ENCODE peak calls at places on chromosomes 1 and 21, in nine cellular contexts. K is A673, T is GM23338, L is neural progenitor cell, H is fibroblast of lung, D is GM23248, N is hepatocyte, J is PC-3, S is mammary epithelial cell. A is an unnamed sample.

GRCh38 chr1:12438349-12438924 is 179.6 kb downstream of the DHRS3 start:
- DNase-seq in K (no peak), T (no peak), L (no peak), H (no peak), D (peak; percentile 58), N (no peak), J (peak; percentile 55), S (peak; percentile 37), A (no peak)

GRCh38 chr21:14095021-14095420 is 115.7 kb downstream of the LIPI start:
- DNase-seq in K (no peak), T (no peak), L (peak; percentile 71), H (no peak), D (no peak), N (no peak), J (no peak), S (no peak), A (no peak)

GRCh38 chr21:33510826-33511225 is 19.3 kb upstream of the DNAJC28 start:
- DNase-seq in K (no peak), T (no peak), L (no peak), H (no peak), D (no peak), N (no peak), J (no peak), S (no peak), A (no peak)

GRCh38 chr1:1183833-1184775 is 10.4 kb downstream of the TTLL10 start:
- DNase-seq in K (no peak), T (peak; percentile 0), L (no peak), H (no peak), D (no peak), N (no peak), J (no peak), S (no peak), A (no peak)

GRCh38 chr1:22212400-22213233 is 69.7 kb upstream of the WNT4 start:
- DNase-seq in K (peak; percentile 10), T (no peak), L (peak; percentile 31), H (no peak), D (no peak), N (no peak), J (no peak), S (no peak), A (no peak)

GRCh38 chr1:201009967-201010645 is 13.4 kb downstream of the KIF21B start:
- DNase-seq in K (no peak), T (peak; percentile 74), L (peak; percentile 85), H (no peak), D (no peak), N (no peak), J (no peak), S (no peak), A (no peak)

GRCh38 chr1:92563457-92564216 is 76.9 kb upstream of the GFI1 start:
- DNase-seq in K (no peak), T (no peak), L (no peak), H (no peak), D (no peak), N (no peak), J (no peak), S (no peak), A (no peak)

GRCh38 chr1:78279051-78279450 is 211.7 kb upstream of the PTGFR start:
- DNase-seq in K (no peak), T (no peak), L (no peak), H (peak; percentile 91), D (peak; percentile 95), N (no peak), J (peak; percentile 49), S (peak; percentile 98), A (no peak)

GRCh38 chr21:30340714-30341573 is 3.5 kb upstream of the KRTAP27-1 start:
- DNase-seq in K (peak; percentile 50), T (peak; percentile 71), L (peak; percentile 52), H (peak; percentile 1), D (peak; percentile 51), N (peak; percentile 56), J (peak; percentile 83), S (peak; percentile 45), A (no peak)

GRCh38 chr1:44029260-44029910 is 1.9 kb downstream of the SLC6A9 start:
- DNase-seq in K (no peak), T (peak; percentile 73), L (no peak), H (no peak), D (peak; percentile 50), N (peak; percentile 67), J (no peak), S (no peak), A (no peak)

GRCh38 chr1:67978988-67979516 is 71.4 kb downstream of the DIRAS3 start:
- DNase-seq in K (no peak), T (no peak), L (no peak), H (peak; percentile 18), D (peak; percentile 86), N (no peak), J (peak; percentile 87), S (peak; percentile 85), A (peak; percentile 10)

GRCh38 chr1:220335668-220336067 is 63.4 kb upstream of the RAB3GAP2 start:
- DNase-seq in K (no peak), T (no peak), L (no peak), H (no peak), D (no peak), N (no peak), J (peak; percentile 42), S (peak; percentile 39), A (no peak)

GRCh38 chr1:43367026-43367903 is 546 bp downstream of the ELOVL1 start:
- DNase-seq in K (peak; percentile 35), T (peak; percentile 63), L (peak; percentile 45), H (no peak), D (peak; percentile 74), N (peak; percentile 56), J (peak; percentile 75), S (peak; percentile 80), A (peak; percentile 37)

DNA sequence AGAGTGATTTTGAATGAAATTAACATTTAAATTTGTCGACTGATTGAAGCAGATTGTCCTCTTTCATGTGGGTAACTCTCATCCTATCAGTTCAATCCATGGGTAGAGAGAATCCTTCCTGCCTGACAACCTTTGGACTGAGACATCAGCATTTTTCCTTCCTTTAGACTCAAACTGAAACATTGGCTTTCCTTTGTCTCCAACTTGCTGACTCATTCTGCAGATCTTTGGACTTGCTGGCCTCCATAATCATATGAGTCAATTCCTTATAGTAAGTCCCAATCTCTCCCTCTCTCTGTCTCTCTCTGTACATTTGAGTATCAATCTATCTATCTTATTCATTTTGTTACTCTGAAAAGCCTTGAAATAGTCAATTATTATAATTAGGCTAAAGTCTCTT is 416.7 kb downstream of the LRRIQ3 start:
- DNase-seq in K (no peak), T (no peak), L (no peak), H (no peak), D (no peak), N (peak; percentile 31), J (peak; percentile 46), S (peak; percentile 35), A (no peak)
- TF ChIP-seq EZH2 in K (no peak), T (no peak), L (no peak), H (no peak), D (no peak), N (no peak), J (no peak), S (no peak), A (no peak)

GRCh38 chr1:25724201-25724600 is 75.8 kb upstream of the SELENON start:
- DNase-seq in K (no peak), T (no peak), L (no peak), H (no peak), D (no peak), N (no peak), J (no peak), S (peak; percentile 68), A (no peak)
- TF ChIP-seq EZH2 in K (no peak), T (no peak), L (no peak), H (no peak), D (no peak), N (no peak), J (no peak), S (no peak), A (no peak)

GRCh38 chr1:204685236-204686006 is at the start of gene LRRN2:
- DNase-seq in K (no peak), T (peak; percentile 47), L (peak; percentile 66), H (no peak), D (peak; percentile 36), N (peak; percentile 37), J (peak; percentile 56), S (no peak), A (no peak)
- TF ChIP-seq EZH2 in K (peak; percentile 43), T (peak; percentile 54), L (no peak), H (peak; percentile 30), D (no peak), N (no peak), J (no peak), S (no peak), A (peak; percentile 23)

GRCh38 chr21:39885119-39885848 is 18.0 kb downstream of the PCP4 start:
- DNase-seq in K (no peak), T (no peak), L (peak; percentile 47), H (no peak), D (no peak), N (no peak), J (no peak), S (no peak), A (no peak)

GRCh38 chr21:39882186-39882882 is 15.1 kb downstream of the PCP4 start:
- DNase-seq in K (no peak), T (no peak), L (no peak), H (no peak), D (no peak), N (no peak), J (no peak), S (no peak), A (no peak)

GRCh38 chr21:39881661-39882060 is 14.4 kb downstream of the PCP4 start:
- DNase-seq in K (no peak), T (peak; percentile 43), L (peak; percentile 15), H (no peak), D (no peak), N (no peak), J (no peak), S (no peak), A (no peak)
- TF ChIP-seq EZH2 in K (no peak), T (no peak), L (no peak), H (no peak), D (no peak), N (no peak), J (no peak), S (no peak), A (no peak)

DNA sequence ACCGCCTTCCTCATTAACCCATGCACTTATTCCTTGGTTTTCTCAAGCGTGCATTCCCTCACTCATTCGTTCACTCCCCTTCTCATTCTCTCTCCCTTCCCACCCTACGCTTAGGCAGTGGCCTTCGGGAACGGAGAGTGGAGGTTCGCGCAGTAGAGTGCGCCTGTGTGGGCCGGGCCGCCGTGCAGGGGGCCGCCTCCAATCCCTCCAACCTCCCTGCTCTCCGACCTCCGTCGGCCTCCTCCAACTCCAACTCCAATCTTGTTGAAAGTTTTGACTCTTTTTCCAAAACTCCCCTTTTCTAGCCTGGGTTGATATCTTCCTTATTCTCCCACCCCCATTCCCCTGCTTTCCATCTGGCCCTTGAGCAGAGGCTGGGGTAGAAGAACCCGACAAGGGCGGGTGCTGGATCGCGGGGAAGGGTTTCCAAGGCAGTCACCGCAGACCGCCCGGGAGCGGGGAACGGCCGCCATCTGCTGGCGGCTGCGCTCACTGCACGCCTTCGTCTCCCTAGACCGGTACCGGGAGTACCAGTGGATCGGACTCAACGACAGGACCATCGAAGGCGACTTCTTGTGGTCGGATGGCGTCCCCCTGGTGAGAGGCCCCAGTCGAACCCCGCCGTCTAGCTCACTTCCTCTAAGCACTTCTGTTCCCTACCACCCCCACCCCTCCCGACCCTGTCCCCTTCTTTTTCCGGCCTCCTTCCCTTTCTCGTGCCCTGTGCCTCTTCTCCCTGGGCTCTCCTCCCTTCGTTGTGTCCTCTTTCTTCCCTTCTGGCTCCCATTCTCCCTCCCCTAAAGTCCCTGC is 15.4 kb downstream of the BCAN start:
- DNase-seq in K (peak; percentile 78), T (peak; percentile 81), L (peak; percentile 78), H (peak; percentile 58), D (peak; percentile 76), N (peak; percentile 85), J (peak; percentile 87), S (peak; percentile 33), A (peak; percentile 59)
- TF ChIP-seq EZH2 in K (peak; percentile 95), T (peak; percentile 80), L (peak; percentile 95), H (peak; percentile 78), D (peak; percentile 87), N (peak; percentile 84), J (no peak), S (no peak), A (peak; percentile 87)

GRCh38 chr1:184059887-184060286 is 8.4 kb downstream of the TSEN15 start:
- DNase-seq in K (no peak), T (no peak), L (no peak), H (no peak), D (no peak), N (no peak), J (no peak), S (no peak), A (no peak)
- TF ChIP-seq EZH2 in K (no peak), T (no peak), L (no peak), H (no peak), D (no peak), N (no peak), J (no peak), S (no peak), A (no peak)